ENCODE peak calls at places on chromosomes 5 and 9, in five cellular contexts. L is Panc1, B is Peyer's patch, O is mucosa of descending colon, G is hepatocyte. P is an unnamed sample. For H3K4me1, the result is how much of the 10 kb centered on the place peaks cover.

GRCh38 chr9:5593904-5594303 is 35.0 kb upstream of the RIC1 start:
- DNase-seq in G (no peak), O (no peak), B (no peak), L (no peak), P (no peak)

GRCh38 chr5:124806026-124806856 is 59.8 kb upstream of the ZNF608 start:
- DNase-seq in B (peak), G (peak), L (no peak), O (peak), P (peak)

GRCh38 chr9:87516222-87516930 is 18.7 kb downstream of the DAPK1 start:
- DNase-seq in G (peak), B (no peak), L (no peak), O (no peak), P (no peak)

GRCh38 chr5:173933901-173934300 is 45.8 kb downstream of the CPEB4 start:
- DNase-seq in G (no peak), O (no peak), L (no peak), B (no peak), P (no peak)

GRCh38 chr9:98391406-98391805 is 136.0 kb upstream of the TBC1D2 start:
- DNase-seq in B (no peak), G (no peak), O (no peak), L (no peak), P (no peak)

GRCh38 chr5:112240011-112240410 is 179.1 kb downstream of the EPB41L4A start:
- DNase-seq in L (no peak), B (no peak), G (peak), O (no peak), P (peak)

GRCh38 chr9:121625590-121625989 is 25.8 kb upstream of the DAB2IP start:
- DNase-seq in B (no peak), O (no peak), L (no peak), G (no peak), P (no peak)

GRCh38 chr5:142798099-142798768 is 28.1 kb downstream of the ARHGAP26 start:
- DNase-seq in L (no peak), G (no peak), B (no peak), O (no peak), P (peak)

GRCh38 chr9:116605904-116606341 is 81.2 kb upstream of the TRIM32 start:
- DNase-seq in B (no peak), G (no peak), L (no peak), O (no peak), P (no peak)

GRCh38 chr9:129561594-129562281 is 59.2 kb downstream of the C9orf50 start:
- DNase-seq in L (no peak), B (no peak), G (no peak), O (no peak), P (no peak)

DNA sequence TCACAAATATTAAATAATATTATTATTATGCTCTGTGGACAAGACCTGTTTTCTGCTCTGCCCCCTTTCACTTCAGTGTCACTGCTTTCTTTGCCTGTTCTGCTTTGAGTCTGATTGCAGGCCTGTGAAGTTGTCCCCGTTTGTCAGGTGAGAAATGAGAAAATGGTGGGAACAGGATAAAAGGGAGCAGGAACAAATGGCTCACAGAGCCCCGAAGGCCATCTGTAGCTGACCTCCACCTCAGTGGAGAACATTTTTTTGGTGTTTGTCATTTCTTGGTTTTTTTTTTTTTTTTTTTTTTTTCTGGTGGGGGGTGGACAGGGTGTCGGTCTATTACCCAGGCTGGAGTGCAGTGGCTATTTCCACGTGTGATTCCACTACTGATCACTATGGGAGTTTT is 13.2 kb upstream of the S100Z start:
- DNase-seq in O (no peak), G (no peak), B (no peak), L (no peak), P (no peak)
- H3K4me1 ChIP-seq in O (under half), G (under half), B (under half), L (under half), P (under half)

DNA sequence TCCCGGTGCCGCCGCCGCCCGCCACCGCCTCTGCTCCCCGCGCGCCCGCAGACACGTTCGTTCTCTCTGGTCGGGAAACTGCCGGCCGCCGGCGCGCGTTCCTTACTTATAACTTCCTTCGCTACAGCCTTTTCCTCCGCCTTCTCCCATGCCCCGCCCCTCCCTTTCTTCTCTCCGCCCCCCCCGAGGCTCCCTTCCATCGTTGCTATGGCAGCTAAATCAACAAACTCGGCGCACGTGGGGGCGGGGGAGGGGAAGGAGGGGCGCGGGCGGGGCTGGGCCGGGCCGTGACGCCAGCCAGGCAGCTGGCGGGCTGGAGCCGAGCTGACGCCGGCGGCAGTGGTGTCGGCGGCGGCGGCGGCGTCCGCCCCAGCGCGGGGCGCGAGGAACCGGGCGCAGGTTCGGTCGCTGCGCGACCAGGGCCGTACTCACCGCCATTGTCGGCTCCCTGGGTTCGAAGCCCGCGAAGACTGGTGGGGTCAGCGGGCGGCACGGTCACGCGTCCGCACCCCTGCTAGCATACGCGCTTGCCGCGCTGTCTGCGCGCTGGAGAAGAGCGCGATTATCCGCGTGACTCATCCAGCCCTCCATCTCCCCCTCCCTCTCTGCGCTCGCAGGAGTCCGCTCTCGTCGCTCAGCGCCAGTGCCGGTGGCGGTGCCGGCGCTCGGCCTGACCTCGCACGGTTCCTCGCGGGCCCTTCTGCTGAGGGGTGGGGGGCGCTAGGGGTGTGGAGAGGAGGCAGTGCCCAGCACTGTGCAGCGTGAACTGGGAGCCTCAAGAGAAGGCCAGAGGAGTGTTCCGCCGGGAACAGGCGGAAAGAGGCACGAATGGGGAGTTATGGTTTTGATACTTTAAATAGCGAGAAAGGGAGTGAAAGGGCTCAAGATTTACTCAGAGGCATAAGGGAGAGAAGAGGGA is at the start of gene KLF4:
- DNase-seq in L (no peak), B (peak), G (peak), O (peak), P (peak)
- H3K4me1 ChIP-seq in L (under half), B (under half), G (under half), O (under half), P (under half)

GRCh38 chr5:150134198-150134588 is 21.5 kb downstream of the PDGFRB start:
- DNase-seq in B (no peak), L (no peak), O (no peak), G (no peak), P (no peak)
- H3K4me1 ChIP-seq in B (under half), L (under half), O (under half), G (under half), P (under half)

DNA sequence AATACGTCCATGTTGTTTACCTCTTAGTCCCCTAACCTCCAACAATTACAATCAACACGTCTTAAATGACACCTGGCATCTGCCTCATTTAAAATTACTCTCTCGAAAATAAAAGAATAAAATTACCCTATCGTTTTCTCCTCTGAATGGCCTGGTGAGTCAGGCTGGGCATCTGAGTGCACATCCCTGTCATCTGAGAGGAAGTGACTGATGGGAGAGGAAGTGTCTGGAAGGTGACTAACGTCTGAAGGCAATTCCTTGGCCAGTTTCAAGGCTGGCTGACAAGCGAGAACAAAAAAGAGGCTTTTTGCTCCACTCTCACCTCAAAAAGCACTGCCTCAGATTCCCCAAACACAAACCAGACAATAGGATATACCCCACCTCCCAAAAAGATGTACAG is 57.7 kb downstream of the MAPKAP1 start:
- DNase-seq in O (no peak), G (no peak), B (no peak), L (no peak), P (no peak)
- H3K4me1 ChIP-seq in O (under half), G (under half), B (under half), L (under half), P (under half)

GRCh38 chr5:149611327-149611726 is 30.0 kb downstream of the ARHGEF37 start:
- DNase-seq in O (peak), L (no peak), B (peak), G (peak), P (peak)
- H3K4me1 ChIP-seq in O (under half), L (under half), B (under half), G (under half), P (under half)

GRCh38 chr9:104858271-104858670 is 69.7 kb downstream of the ABCA1 start:
- DNase-seq in L (no peak), B (no peak), G (no peak), O (no peak), P (no peak)
- H3K4me1 ChIP-seq in L (under half), B (under half), G (under half), O (under half), P (under half)

DNA sequence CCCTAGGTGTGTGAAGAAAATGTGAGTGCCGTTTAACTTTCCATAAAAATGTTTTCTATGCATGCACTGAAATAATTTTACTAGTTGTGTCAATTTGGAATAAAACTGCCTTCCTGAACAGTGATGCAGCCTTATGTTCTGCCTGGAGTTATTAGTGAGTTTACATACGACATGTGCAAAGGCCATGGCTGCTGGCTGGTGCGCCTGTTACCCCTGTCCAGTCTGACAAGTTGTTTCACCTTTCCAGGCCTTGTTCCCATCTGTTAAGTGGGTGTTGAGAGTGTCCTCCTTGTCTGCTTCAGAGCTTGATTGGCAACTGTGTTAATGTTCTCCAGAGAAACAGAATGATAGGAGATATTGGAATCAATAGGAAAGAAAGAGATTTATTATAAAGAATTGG is 60.6 kb downstream of the TJP2 start:
- DNase-seq in O (no peak), G (no peak), B (no peak), L (no peak), P (no peak)
- H3K4me1 ChIP-seq in O (under half), G (under half), B (under half), L (under half), P (under half)

DNA sequence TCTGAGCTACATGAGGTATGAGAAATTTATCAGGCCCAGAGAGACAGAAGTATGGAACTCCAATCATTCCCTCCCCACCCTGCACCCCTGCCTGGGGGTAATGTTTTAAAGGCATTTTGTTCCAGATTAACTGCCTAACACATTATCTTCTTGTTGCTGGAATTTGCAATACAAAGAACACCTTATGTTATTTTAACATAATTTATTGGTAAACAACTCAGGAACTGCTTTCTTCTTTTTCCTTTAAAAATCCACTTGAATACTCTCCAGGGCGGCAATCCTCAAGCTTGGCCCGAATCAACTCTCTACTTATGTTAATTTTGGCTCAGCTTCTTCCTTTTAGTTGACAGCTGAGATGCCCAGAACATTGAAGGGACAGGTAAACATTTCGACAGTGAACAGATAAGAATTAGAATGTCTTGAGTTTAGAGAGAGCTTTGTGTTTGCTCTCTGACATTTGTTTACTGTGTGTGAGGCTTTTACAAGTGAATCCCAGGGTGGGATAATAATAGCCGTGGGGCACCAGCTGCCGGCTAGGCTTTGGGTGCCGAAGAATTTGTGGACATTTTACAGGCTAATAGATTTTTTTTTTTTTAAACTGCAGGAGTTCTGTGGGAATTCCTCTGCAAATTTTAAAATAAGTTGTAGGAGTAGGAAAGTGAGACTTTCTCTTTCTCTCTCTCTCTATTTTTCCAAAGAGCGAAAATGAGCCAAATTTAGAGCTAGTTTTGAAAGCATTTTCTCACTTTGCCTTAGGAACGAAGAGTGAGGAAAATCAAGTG is 96.3 kb upstream of the TAF11L2 start:
- DNase-seq in O (no peak), B (no peak), L (no peak), G (no peak), P (no peak)
- H3K4me1 ChIP-seq in O (under half), B (under half), L (under half), G (under half), P (under half)